ENCODE peak calls at places on chromosomes 16 and 17, in four cellular contexts. Y, N, S and K are unnamed samples.

GRCh38 chr17:69492410-69493071 is 78.0 kb downstream of the MAP2K6 start:
- DNase-seq in Y (no peak), N (peak; percentile 44), S (no peak), K (peak; percentile 28)

GRCh38 chr17:77891602-77892001 is 66.9 kb upstream of the TNRC6C start:
- DNase-seq in Y (no peak), N (no peak), S (no peak), K (no peak)

GRCh38 chr16:66617728-66618127 is 13.2 kb downstream of the CMTM3 start:
- DNase-seq in Y (no peak), N (no peak), S (peak; percentile 72), K (no peak)

GRCh38 chr17:41919840-41920579 is 1.3 kb upstream of the ACLY start:
- DNase-seq in Y (no peak), N (no peak), S (no peak), K (no peak)

GRCh38 chr17:7173687-7174602 is 5.2 kb downstream of the ASGR1 start:
- DNase-seq in Y (no peak), N (peak; percentile 72), S (no peak), K (no peak)

GRCh38 chr16:69037373-69038160 is 67.9 kb upstream of the HAS3 start:
- DNase-seq in Y (no peak), N (no peak), S (no peak), K (no peak)

GRCh38 chr17:1145311-1145986 is 34.3 kb downstream of the ABR start:
- DNase-seq in Y (no peak), N (no peak), S (no peak), K (no peak)

GRCh38 chr16:54517181-54517580 is 230.6 kb upstream of the IRX3 start:
- DNase-seq in Y (no peak), N (no peak), S (no peak), K (no peak)

GRCh38 chr17:81066072-81066471 is 31.1 kb downstream of the BAIAP2 start:
- DNase-seq in Y (no peak), N (no peak), S (no peak), K (no peak)

GRCh38 chr17:32546031-32546444 is 59.2 kb downstream of the CDK5R1 start:
- DNase-seq in Y (no peak), N (peak; percentile 23), S (no peak), K (no peak)

GRCh38 chr16:71628810-71629209 is 2.8 kb downstream of the MARVELD3 start:
- DNase-seq in Y (no peak), N (no peak), S (no peak), K (no peak)

GRCh38 chr16:28985206-28985605 is 354 bp downstream of the LAT start:
- DNase-seq in Y (no peak), N (no peak), S (no peak), K (no peak)
- TF ChIP-seq EGR1 in Y (no peak), N (no peak), S (no peak), K (no peak)

GRCh38 chr17:82070611-82071010 is 5.0 kb upstream of the DUS1L start:
- DNase-seq in Y (no peak), N (no peak), S (no peak), K (no peak)
- TF ChIP-seq EGR1 in Y (no peak), N (no peak), S (no peak), K (no peak)

GRCh38 chr16:87374313-87374712 is 9.3 kb downstream of the FBXO31 start:
- DNase-seq in Y (no peak), N (no peak), S (no peak), K (no peak)
- TF ChIP-seq EGR1 in Y (no peak), N (no peak), S (no peak), K (no peak)

DNA sequence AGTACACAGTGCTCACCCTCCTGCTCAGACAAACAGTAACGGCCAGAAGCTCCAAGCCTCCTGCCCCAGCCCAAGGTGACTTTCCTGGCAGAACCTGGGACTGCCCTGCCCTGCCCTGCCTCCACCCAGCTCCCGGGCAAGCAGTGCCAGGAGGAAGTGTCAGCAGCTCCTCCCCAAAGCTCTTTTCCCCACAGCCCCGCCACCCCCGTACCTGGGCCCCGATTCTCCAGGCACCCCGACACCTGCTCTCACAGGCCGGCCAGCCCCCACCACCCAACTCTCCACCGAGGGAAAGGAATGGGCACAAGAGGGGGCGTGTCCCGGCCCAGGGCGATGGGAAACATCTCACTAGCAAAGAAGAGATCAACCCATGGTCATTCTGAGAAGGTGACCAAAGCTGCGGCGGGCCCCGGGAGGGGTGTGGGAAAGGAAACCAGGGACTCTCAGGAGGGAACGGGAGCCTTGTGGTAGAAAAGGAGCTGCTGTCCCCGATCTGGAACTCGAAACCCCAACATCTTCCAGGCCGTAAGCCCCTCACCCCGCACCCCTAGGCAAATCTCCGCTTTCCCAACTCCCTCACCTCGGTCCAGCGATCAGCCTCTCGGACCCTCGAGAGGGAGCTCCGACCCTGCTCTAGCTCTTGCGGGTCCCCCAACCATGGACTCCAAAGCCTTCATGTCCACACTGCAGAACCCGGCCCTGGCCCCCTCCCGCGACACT is 1.2 kb downstream of the BCAR1 start:
- DNase-seq in Y (no peak), N (no peak), S (no peak), K (no peak)
- TF ChIP-seq EGR1 in Y (no peak), N (no peak), S (no peak), K (no peak)

GRCh38 chr17:20141201-20141999 is 132.2 kb downstream of the SPECC1 start:
- DNase-seq in Y (no peak), N (no peak), S (no peak), K (no peak)
- TF ChIP-seq EGR1 in Y (no peak), N (no peak), S (no peak), K (no peak)

GRCh38 chr17:29215717-29216116 is 30.9 kb upstream of the CRYBA1 start:
- DNase-seq in Y (no peak), N (no peak), S (no peak), K (no peak)
- TF ChIP-seq EGR1 in Y (no peak), N (no peak), S (no peak), K (no peak)

DNA sequence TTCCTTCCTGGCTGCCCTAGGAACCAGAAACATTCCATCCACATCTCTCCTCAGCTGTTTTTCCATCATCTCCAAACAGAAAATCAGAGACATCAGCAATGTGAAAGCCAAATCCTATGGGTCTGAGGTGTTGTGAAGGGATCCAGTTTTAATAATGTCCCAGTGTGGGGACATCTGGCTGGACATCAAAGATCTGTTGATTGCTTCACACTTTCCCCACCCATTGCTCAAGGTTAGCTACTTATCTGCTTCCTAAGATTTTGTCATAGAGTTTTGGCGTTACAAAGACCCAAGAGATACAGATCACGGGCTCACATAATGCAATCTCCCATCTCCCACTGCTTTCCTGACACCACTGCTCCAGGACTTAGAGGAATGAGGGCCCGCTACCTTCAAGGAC is 47.9 kb upstream of the AXIN2 start:
- DNase-seq in Y (no peak), N (no peak), S (no peak), K (no peak)
- TF ChIP-seq EGR1 in Y (no peak), N (no peak), S (no peak), K (no peak)

DNA sequence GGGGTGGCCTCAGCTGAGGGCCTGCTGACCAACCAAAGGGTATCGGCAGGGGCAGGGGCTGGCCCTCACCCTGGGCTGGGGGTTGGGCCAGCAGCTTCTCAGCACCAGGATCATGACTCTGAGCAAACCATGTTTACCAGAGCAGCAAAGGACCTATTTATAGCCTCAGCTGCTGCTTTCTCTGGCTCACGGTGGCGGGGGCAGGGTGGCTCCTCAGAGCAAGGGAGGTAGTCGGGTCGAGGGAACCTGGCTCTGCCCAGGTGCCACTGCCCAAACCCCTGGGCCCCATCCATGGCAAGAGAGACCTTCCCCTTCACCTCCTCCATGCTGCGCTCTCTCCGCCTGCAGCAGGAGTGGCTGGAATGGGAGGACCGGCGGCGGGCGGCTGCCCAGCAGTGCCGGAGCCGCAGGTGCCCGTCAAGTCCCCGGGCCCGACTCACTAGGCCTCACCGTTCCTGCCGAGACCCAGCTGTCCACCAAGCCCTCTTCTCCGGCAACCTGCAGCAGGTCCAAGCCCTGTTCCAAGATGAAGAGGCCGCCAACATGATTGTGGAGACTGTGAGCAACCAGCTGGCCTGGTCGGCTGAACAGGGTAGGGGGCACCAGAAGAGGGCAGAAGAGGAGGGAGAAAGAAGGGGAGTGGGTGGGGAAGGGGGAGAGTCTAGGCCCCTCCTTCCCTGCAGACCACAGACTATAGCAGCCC is at the start of gene ASB16:
- DNase-seq in Y (no peak), N (no peak), S (no peak), K (no peak)
- TF ChIP-seq EGR1 in Y (no peak), N (no peak), S (no peak), K (no peak)